ENCODE peak calls at places on chromosome 5, in six cellular contexts. I is omental fat pad, L is GM12865, T is ovary, O is cardiac muscle cell, E is mesothelial cell of epicardium. K is an unnamed sample.

GRCh38 chr5:131109540-131110255 is 55.4 kb downstream of the HINT1 start:
- DNase-seq in E (no peak), L (peak), I (no peak), T (no peak), O (peak), K (no peak)

GRCh38 chr5:73938280-73938937 is 312.4 kb downstream of the ARHGEF28 start:
- DNase-seq in O (peak), I (no peak), L (no peak), T (no peak), E (no peak), K (no peak)

GRCh38 chr5:175253597-175253996 is 190.4 kb downstream of the DRD1 start:
- DNase-seq in T (no peak), I (no peak), E (no peak), L (no peak), O (no peak), K (no peak)

GRCh38 chr5:176985516-176985915 is 21.1 kb downstream of the UIMC1 start:
- DNase-seq in L (peak), E (no peak), O (no peak), T (no peak), I (no peak), K (no peak)

GRCh38 chr5:58314356-58315045 is 145.4 kb downstream of the PLK2 start:
- DNase-seq in L (no peak), O (no peak), I (no peak), T (no peak), E (no peak), K (no peak)

GRCh38 chr5:53481887-53482716 is 1.7 kb downstream of the FST start:
- DNase-seq in L (peak), T (peak), E (peak), I (peak), O (peak), K (no peak)

GRCh38 chr5:96094904-96095303 is 133.3 kb upstream of the ELL2 start:
- DNase-seq in L (no peak), I (no peak), O (peak), T (no peak), E (no peak), K (no peak)

GRCh38 chr5:93588586-93589347 is 5.7 kb downstream of the NR2F1 start:
- DNase-seq in I (no peak), O (peak), L (no peak), E (no peak), T (peak), K (no peak)

GRCh38 chr5:10151656-10152055 is 98.0 kb downstream of the ATPSCKMT start:
- DNase-seq in O (no peak), I (no peak), E (no peak), L (no peak), T (no peak), K (no peak)

GRCh38 chr5:88140396-88140862 is 128.2 kb downstream of the TMEM161B start:
- DNase-seq in L (no peak), I (no peak), E (no peak), O (no peak), T (peak), K (no peak)

GRCh38 chr5:5078009-5078897 is 61.9 kb upstream of the ADAMTS16 start:
- DNase-seq in I (no peak), E (no peak), O (no peak), T (no peak), L (no peak), K (no peak)

GRCh38 chr5:107869459-107870115 is 198.8 kb upstream of the EFNA5 start:
- DNase-seq in O (peak), I (no peak), L (no peak), T (no peak), E (no peak), K (no peak)

GRCh38 chr5:133114166-133114932 is 62.5 kb downstream of the HSPA4 start:
- DNase-seq in O (no peak), I (no peak), T (no peak), L (no peak), E (no peak), K (no peak)

GRCh38 chr5:40775846-40776657 is 20.3 kb upstream of the TTC33 start:
- DNase-seq in T (no peak), L (no peak), I (no peak), O (no peak), E (no peak), K (no peak)
- TF ChIP-seq CTCF in T (no peak), L (no peak), I (no peak), O (no peak), E (no peak), K (no peak)

GRCh38 chr5:170162631-170163321 is 57.1 kb downstream of the FOXI1 start:
- DNase-seq in O (no peak), L (no peak), T (no peak), E (no peak), I (no peak), K (no peak)
- TF ChIP-seq CTCF in O (no peak), L (no peak), T (no peak), E (no peak), I (no peak), K (no peak)

GRCh38 chr5:141362719-141363118 is 1.2 kb upstream of the PCDHGA5 start:
- DNase-seq in E (no peak), T (no peak), I (no peak), L (no peak), O (no peak), K (no peak)

GRCh38 chr5:141359790-141360426 is at the start of gene PCDHGB2:
- DNase-seq in T (no peak), E (no peak), L (peak), I (no peak), O (peak), K (no peak)

GRCh38 chr5:141360685-141361084 is 891 bp downstream of the PCDHGB2 start:
- DNase-seq in I (no peak), T (no peak), O (no peak), E (no peak), L (no peak), K (no peak)

GRCh38 chr5:141366016-141366896 is 2.3 kb downstream of the PCDHGA5 start:
- DNase-seq in I (no peak), T (no peak), L (no peak), O (no peak), E (no peak), K (no peak)

GRCh38 chr5:141363952-141364660 is at the start of gene PCDHGA5:
- DNase-seq in E (no peak), L (no peak), I (no peak), T (no peak), O (peak), K (no peak)
- TF ChIP-seq CTCF in E (no peak), L (no peak), I (no peak), T (no peak), O (no peak), K (no peak)

DNA sequence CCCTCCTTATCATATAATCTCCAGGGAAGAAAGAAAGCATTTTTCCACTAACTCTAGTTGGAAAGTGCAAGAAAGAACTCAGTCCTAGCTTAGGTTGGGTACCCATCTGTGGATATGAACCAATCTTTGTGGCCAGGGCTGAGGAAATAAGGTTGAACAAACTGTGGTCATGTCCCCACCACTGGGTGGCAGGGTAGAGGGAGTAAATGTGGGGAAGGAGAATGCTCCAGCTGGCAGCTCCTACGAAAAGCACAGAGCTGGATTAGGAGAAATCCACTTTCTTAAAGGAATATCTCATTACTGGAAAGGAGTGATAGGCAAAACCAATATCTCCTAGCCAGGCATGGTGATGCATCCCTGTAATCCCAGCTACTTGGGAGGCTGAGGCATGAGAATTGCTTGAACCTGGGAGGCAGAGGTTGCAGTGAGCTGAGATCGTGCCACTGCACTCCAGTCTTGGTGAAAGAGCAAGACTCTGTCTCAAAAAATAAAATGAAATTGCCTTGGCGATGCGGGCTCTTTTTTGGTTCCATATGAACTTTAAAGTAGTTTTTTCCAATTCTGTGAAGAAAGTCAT is 175.1 kb downstream of the CCDC192 start:
- DNase-seq in L (peak), O (peak), T (no peak), E (no peak), I (no peak), K (no peak)
- TF ChIP-seq CTCF in L (peak), O (peak), T (no peak), E (no peak), I (no peak), K (peak)

GRCh38 chr5:31251032-31251431 is 57.5 kb downstream of the CDH6 start:
- DNase-seq in T (no peak), E (no peak), L (no peak), I (no peak), O (no peak), K (no peak)
- TF ChIP-seq CTCF in T (no peak), E (no peak), L (no peak), I (no peak), O (no peak), K (no peak)

DNA sequence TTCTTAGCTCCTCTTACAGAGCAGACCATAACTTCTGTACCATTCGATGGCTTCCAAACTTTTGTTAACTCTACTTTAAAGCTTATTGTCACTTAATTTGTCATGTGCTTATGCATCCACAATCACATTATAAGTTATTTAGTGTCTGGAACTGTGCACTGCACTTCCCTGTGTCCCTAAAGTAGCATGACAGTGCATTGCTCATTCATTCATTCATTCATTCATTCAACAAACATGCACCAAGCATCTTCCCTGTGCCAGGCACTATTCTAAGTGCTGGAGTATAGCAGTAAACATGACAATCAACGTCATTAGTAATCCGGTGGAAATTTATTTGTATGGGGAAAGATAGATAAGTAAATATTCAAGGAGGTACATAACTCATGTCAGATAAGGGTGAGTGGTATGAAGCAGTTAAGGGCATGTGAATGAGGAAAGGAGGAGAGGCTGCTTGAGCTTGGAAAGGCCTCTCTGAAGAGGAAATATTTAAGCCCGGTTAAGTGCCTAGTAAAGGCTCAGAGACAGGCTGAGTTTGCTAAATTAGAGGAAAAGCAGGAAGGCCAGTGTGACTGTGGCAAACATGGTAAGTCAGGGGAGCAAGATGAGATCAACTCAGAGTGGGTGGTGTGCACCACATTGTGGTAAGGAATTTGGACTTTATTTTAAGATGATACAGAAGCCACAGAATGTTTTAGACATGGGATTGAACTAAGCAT is 54.3 kb downstream of the TSSK1B start:
- DNase-seq in L (no peak), I (no peak), E (no peak), O (peak), T (no peak), K (no peak)
- TF ChIP-seq CTCF in L (no peak), I (no peak), E (no peak), O (no peak), T (no peak), K (no peak)